ENCODE peak calls at places on chromosomes 16 and 17, in ten cellular contexts. One of them, this sample, is unnamed. For H3K9me3, the result is how much of the 10 kb centered on the place peaks cover.

GRCh38 chr17:28366605-28367004 is 1.6 kb upstream of the SEBOX start:
- DNase-seq in WERI-Rb-1: no peak
- DNase-seq in left ventricle myocardium inferior: no peak
- DNase-seq in right lobe of liver: no peak
- DNase-seq in A549: peak
- DNase-seq in pancreas: no peak
- DNase-seq in GM23248: no peak
- DNase-seq in CD8-positive, alpha-beta T cell: no peak
- DNase-seq in upper lobe of right lung: no peak
- DNase-seq in IMR-90: no peak
- DNase-seq in this sample: no peak

GRCh38 chr17:59427996-59428395 is 96.5 kb downstream of the YPEL2 start:
- DNase-seq in WERI-Rb-1: no peak
- DNase-seq in left ventricle myocardium inferior: no peak
- DNase-seq in right lobe of liver: no peak
- DNase-seq in A549: no peak
- DNase-seq in pancreas: no peak
- DNase-seq in GM23248: peak
- DNase-seq in CD8-positive, alpha-beta T cell: no peak
- DNase-seq in upper lobe of right lung: no peak
- DNase-seq in IMR-90: no peak
- DNase-seq in this sample: no peak

GRCh38 chr16:75198135-75198600 is 8.8 kb downstream of the CTRB2 start:
- DNase-seq in WERI-Rb-1: no peak
- DNase-seq in left ventricle myocardium inferior: no peak
- DNase-seq in right lobe of liver: no peak
- DNase-seq in A549: no peak
- DNase-seq in pancreas: no peak
- DNase-seq in GM23248: peak
- DNase-seq in CD8-positive, alpha-beta T cell: no peak
- DNase-seq in upper lobe of right lung: peak
- DNase-seq in IMR-90: peak
- DNase-seq in this sample: no peak

GRCh38 chr16:8173111-8173644 is 417.1 kb downstream of the TMEM114 start:
- DNase-seq in WERI-Rb-1: peak
- DNase-seq in left ventricle myocardium inferior: peak
- DNase-seq in right lobe of liver: peak
- DNase-seq in A549: peak
- DNase-seq in pancreas: peak
- DNase-seq in GM23248: peak
- DNase-seq in CD8-positive, alpha-beta T cell: peak
- DNase-seq in upper lobe of right lung: peak
- DNase-seq in IMR-90: peak
- DNase-seq in this sample: no peak

GRCh38 chr17:81890447-81891302 is 711 bp downstream of the ALYREF start:
- DNase-seq in WERI-Rb-1: no peak
- DNase-seq in left ventricle myocardium inferior: no peak
- DNase-seq in right lobe of liver: peak
- DNase-seq in A549: no peak
- DNase-seq in pancreas: peak
- DNase-seq in GM23248: peak
- DNase-seq in CD8-positive, alpha-beta T cell: no peak
- DNase-seq in upper lobe of right lung: no peak
- DNase-seq in IMR-90: no peak
- DNase-seq in this sample: no peak

GRCh38 chr17:42247734-42248133 is 28.5 kb downstream of the STAT5B start:
- DNase-seq in WERI-Rb-1: no peak
- DNase-seq in left ventricle myocardium inferior: no peak
- DNase-seq in right lobe of liver: no peak
- DNase-seq in A549: peak
- DNase-seq in pancreas: no peak
- DNase-seq in GM23248: peak
- DNase-seq in CD8-positive, alpha-beta T cell: no peak
- DNase-seq in upper lobe of right lung: no peak
- DNase-seq in IMR-90: peak
- DNase-seq in this sample: no peak

GRCh38 chr17:1830288-1830687 is 483 bp downstream of the RPA1 start:
- DNase-seq in WERI-Rb-1: no peak
- DNase-seq in left ventricle myocardium inferior: no peak
- DNase-seq in right lobe of liver: no peak
- DNase-seq in A549: peak
- DNase-seq in pancreas: no peak
- DNase-seq in GM23248: peak
- DNase-seq in CD8-positive, alpha-beta T cell: peak
- DNase-seq in upper lobe of right lung: no peak
- DNase-seq in IMR-90: no peak
- DNase-seq in this sample: no peak

GRCh38 chr16:74605332-74605731 is 1.6 kb downstream of the GLG1 start:
- DNase-seq in WERI-Rb-1: no peak
- DNase-seq in left ventricle myocardium inferior: no peak
- DNase-seq in right lobe of liver: no peak
- DNase-seq in A549: no peak
- DNase-seq in pancreas: no peak
- DNase-seq in GM23248: peak
- DNase-seq in CD8-positive, alpha-beta T cell: no peak
- DNase-seq in upper lobe of right lung: no peak
- DNase-seq in IMR-90: no peak
- DNase-seq in this sample: no peak

GRCh38 chr17:50259484-50260324 is 14.6 kb upstream of the TMEM92 start:
- DNase-seq in WERI-Rb-1: no peak
- DNase-seq in left ventricle myocardium inferior: no peak
- DNase-seq in right lobe of liver: no peak
- DNase-seq in A549: no peak
- DNase-seq in pancreas: no peak
- DNase-seq in GM23248: peak
- DNase-seq in CD8-positive, alpha-beta T cell: no peak
- DNase-seq in upper lobe of right lung: peak
- DNase-seq in IMR-90: no peak
- DNase-seq in this sample: no peak

GRCh38 chr16:89502319-89502843 is 5.8 kb upstream of the SPG7 start:
- DNase-seq in WERI-Rb-1: no peak
- DNase-seq in left ventricle myocardium inferior: no peak
- DNase-seq in right lobe of liver: peak
- DNase-seq in A549: peak
- DNase-seq in pancreas: peak
- DNase-seq in GM23248: no peak
- DNase-seq in CD8-positive, alpha-beta T cell: no peak
- DNase-seq in upper lobe of right lung: peak
- DNase-seq in IMR-90: no peak
- DNase-seq in this sample: no peak

GRCh38 chr17:28379814-28380571 is 8.5 kb downstream of the SARM1 start:
- DNase-seq in WERI-Rb-1: no peak
- DNase-seq in left ventricle myocardium inferior: no peak
- DNase-seq in right lobe of liver: no peak
- DNase-seq in A549: peak
- DNase-seq in pancreas: no peak
- DNase-seq in GM23248: peak
- DNase-seq in CD8-positive, alpha-beta T cell: no peak
- DNase-seq in upper lobe of right lung: peak
- DNase-seq in IMR-90: peak
- DNase-seq in this sample: no peak

GRCh38 chr17:80761421-80761871 is 216.8 kb downstream of the RPTOR start:
- DNase-seq in WERI-Rb-1: no peak
- DNase-seq in left ventricle myocardium inferior: no peak
- DNase-seq in right lobe of liver: no peak
- DNase-seq in A549: no peak
- DNase-seq in pancreas: no peak
- DNase-seq in GM23248: peak
- DNase-seq in CD8-positive, alpha-beta T cell: peak
- DNase-seq in upper lobe of right lung: no peak
- DNase-seq in IMR-90: peak
- DNase-seq in this sample: peak

GRCh38 chr17:17485420-17485819 is 8.6 kb downstream of the MED9 start:
- DNase-seq in WERI-Rb-1: no peak
- DNase-seq in left ventricle myocardium inferior: no peak
- DNase-seq in right lobe of liver: no peak
- DNase-seq in A549: no peak
- DNase-seq in pancreas: no peak
- DNase-seq in GM23248: no peak
- DNase-seq in CD8-positive, alpha-beta T cell: no peak
- DNase-seq in upper lobe of right lung: peak
- DNase-seq in IMR-90: no peak
- DNase-seq in this sample: no peak

GRCh38 chr17:75077490-75078096 is 10.2 kb upstream of the SLC16A5 start:
- DNase-seq in WERI-Rb-1: no peak
- DNase-seq in left ventricle myocardium inferior: peak
- DNase-seq in right lobe of liver: peak
- DNase-seq in A549: no peak
- DNase-seq in pancreas: peak
- DNase-seq in GM23248: peak
- DNase-seq in CD8-positive, alpha-beta T cell: peak
- DNase-seq in upper lobe of right lung: peak
- DNase-seq in IMR-90: no peak
- DNase-seq in this sample: no peak

GRCh38 chr17:39527220-39527813 is 66.0 kb downstream of the CDK12 start:
- DNase-seq in WERI-Rb-1: no peak
- DNase-seq in left ventricle myocardium inferior: no peak
- DNase-seq in right lobe of liver: no peak
- DNase-seq in A549: peak
- DNase-seq in pancreas: no peak
- DNase-seq in GM23248: peak
- DNase-seq in CD8-positive, alpha-beta T cell: no peak
- DNase-seq in upper lobe of right lung: no peak
- DNase-seq in IMR-90: no peak
- DNase-seq in this sample: no peak

GRCh38 chr16:88284626-88285513 is 97.9 kb upstream of the ZNF469 start:
- DNase-seq in WERI-Rb-1: peak
- DNase-seq in left ventricle myocardium inferior: no peak
- DNase-seq in right lobe of liver: no peak
- DNase-seq in A549: no peak
- DNase-seq in pancreas: no peak
- DNase-seq in GM23248: no peak
- DNase-seq in CD8-positive, alpha-beta T cell: no peak
- DNase-seq in upper lobe of right lung: no peak
- DNase-seq in IMR-90: no peak
- DNase-seq in this sample: no peak

GRCh38 chr16:88285514-88285822 is 97.3 kb upstream of the ZNF469 start:
- DNase-seq in WERI-Rb-1: no peak
- DNase-seq in left ventricle myocardium inferior: no peak
- DNase-seq in right lobe of liver: peak
- DNase-seq in A549: no peak
- DNase-seq in pancreas: no peak
- DNase-seq in GM23248: no peak
- DNase-seq in CD8-positive, alpha-beta T cell: no peak
- DNase-seq in upper lobe of right lung: no peak
- DNase-seq in IMR-90: no peak
- DNase-seq in this sample: no peak

GRCh38 chr16:88283596-88283995 is 99.2 kb upstream of the ZNF469 start:
- DNase-seq in WERI-Rb-1: no peak
- DNase-seq in left ventricle myocardium inferior: peak
- DNase-seq in right lobe of liver: no peak
- DNase-seq in A549: no peak
- DNase-seq in pancreas: no peak
- DNase-seq in GM23248: no peak
- DNase-seq in CD8-positive, alpha-beta T cell: no peak
- DNase-seq in upper lobe of right lung: no peak
- DNase-seq in IMR-90: no peak
- DNase-seq in this sample: no peak

GRCh38 chr16:88282221-88283041 is 100.3 kb upstream of the ZNF469 start:
- DNase-seq in WERI-Rb-1: peak
- DNase-seq in left ventricle myocardium inferior: peak
- DNase-seq in right lobe of liver: peak
- DNase-seq in A549: peak
- DNase-seq in pancreas: no peak
- DNase-seq in GM23248: peak
- DNase-seq in CD8-positive, alpha-beta T cell: no peak
- DNase-seq in upper lobe of right lung: no peak
- DNase-seq in IMR-90: peak
- DNase-seq in this sample: no peak

GRCh38 chr16:88284101-88284500 is 98.7 kb upstream of the ZNF469 start:
- DNase-seq in WERI-Rb-1: no peak
- DNase-seq in left ventricle myocardium inferior: peak
- DNase-seq in right lobe of liver: no peak
- DNase-seq in A549: no peak
- DNase-seq in pancreas: no peak
- DNase-seq in GM23248: no peak
- DNase-seq in CD8-positive, alpha-beta T cell: no peak
- DNase-seq in upper lobe of right lung: no peak
- DNase-seq in IMR-90: no peak
- DNase-seq in this sample: no peak
- H3K9me3 ChIP-seq in WERI-Rb-1: under half
- H3K9me3 ChIP-seq in left ventricle myocardium inferior: under half
- H3K9me3 ChIP-seq in right lobe of liver: under half
- H3K9me3 ChIP-seq in A549: half or more
- H3K9me3 ChIP-seq in pancreas: under half
- H3K9me3 ChIP-seq in GM23248: under half
- H3K9me3 ChIP-seq in CD8-positive, alpha-beta T cell: under half
- H3K9me3 ChIP-seq in upper lobe of right lung: under half
- H3K9me3 ChIP-seq in IMR-90: under half
- H3K9me3 ChIP-seq in this sample: under half

DNA sequence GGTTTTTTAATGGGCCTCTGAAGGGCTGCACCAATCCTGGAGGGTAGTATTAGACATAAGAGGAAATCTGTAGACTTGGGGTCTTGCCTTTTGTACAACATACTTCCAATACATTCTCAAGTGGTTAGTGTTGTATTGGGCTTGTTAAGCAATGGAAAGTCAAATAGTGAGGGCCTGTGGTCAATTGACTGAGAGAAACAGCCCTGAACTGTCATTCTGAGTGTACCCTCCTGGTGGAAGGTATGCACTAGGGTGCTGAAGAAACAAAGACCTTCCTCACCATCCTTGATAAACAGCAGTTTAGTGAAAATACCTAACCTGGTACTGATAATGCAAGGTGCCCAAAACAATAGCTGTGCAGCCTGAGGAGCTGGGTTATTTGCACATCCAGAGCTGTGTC is 22.2 kb downstream of the OR2C1 start:
- DNase-seq in WERI-Rb-1: no peak
- DNase-seq in left ventricle myocardium inferior: no peak
- DNase-seq in right lobe of liver: no peak
- DNase-seq in A549: no peak
- DNase-seq in pancreas: no peak
- DNase-seq in GM23248: no peak
- DNase-seq in CD8-positive, alpha-beta T cell: no peak
- DNase-seq in upper lobe of right lung: no peak
- DNase-seq in IMR-90: no peak
- DNase-seq in this sample: no peak
- H3K9me3 ChIP-seq in WERI-Rb-1: under half
- H3K9me3 ChIP-seq in left ventricle myocardium inferior: under half
- H3K9me3 ChIP-seq in right lobe of liver: under half
- H3K9me3 ChIP-seq in A549: half or more
- H3K9me3 ChIP-seq in pancreas: under half
- H3K9me3 ChIP-seq in GM23248: under half
- H3K9me3 ChIP-seq in CD8-positive, alpha-beta T cell: under half
- H3K9me3 ChIP-seq in upper lobe of right lung: under half
- H3K9me3 ChIP-seq in IMR-90: half or more
- H3K9me3 ChIP-seq in this sample: under half

GRCh38 chr16:31767267-31767666 is 106.3 kb upstream of the ZNF267 start:
- DNase-seq in WERI-Rb-1: no peak
- DNase-seq in left ventricle myocardium inferior: no peak
- DNase-seq in right lobe of liver: no peak
- DNase-seq in A549: no peak
- DNase-seq in pancreas: no peak
- DNase-seq in GM23248: no peak
- DNase-seq in CD8-positive, alpha-beta T cell: no peak
- DNase-seq in upper lobe of right lung: no peak
- DNase-seq in IMR-90: no peak
- DNase-seq in this sample: no peak
- H3K9me3 ChIP-seq in WERI-Rb-1: under half
- H3K9me3 ChIP-seq in left ventricle myocardium inferior: half or more
- H3K9me3 ChIP-seq in right lobe of liver: under half
- H3K9me3 ChIP-seq in A549: half or more
- H3K9me3 ChIP-seq in pancreas: under half
- H3K9me3 ChIP-seq in GM23248: under half
- H3K9me3 ChIP-seq in CD8-positive, alpha-beta T cell: half or more
- H3K9me3 ChIP-seq in upper lobe of right lung: half or more
- H3K9me3 ChIP-seq in IMR-90: half or more
- H3K9me3 ChIP-seq in this sample: under half

GRCh38 chr16:31754998-31755615 is 118.5 kb upstream of the ZNF267 start:
- DNase-seq in WERI-Rb-1: no peak
- DNase-seq in left ventricle myocardium inferior: no peak
- DNase-seq in right lobe of liver: no peak
- DNase-seq in A549: peak
- DNase-seq in pancreas: no peak
- DNase-seq in GM23248: peak
- DNase-seq in CD8-positive, alpha-beta T cell: no peak
- DNase-seq in upper lobe of right lung: no peak
- DNase-seq in IMR-90: no peak
- DNase-seq in this sample: no peak
- H3K9me3 ChIP-seq in WERI-Rb-1: under half
- H3K9me3 ChIP-seq in left ventricle myocardium inferior: half or more
- H3K9me3 ChIP-seq in right lobe of liver: under half
- H3K9me3 ChIP-seq in A549: half or more
- H3K9me3 ChIP-seq in pancreas: under half
- H3K9me3 ChIP-seq in GM23248: half or more
- H3K9me3 ChIP-seq in CD8-positive, alpha-beta T cell: half or more
- H3K9me3 ChIP-seq in upper lobe of right lung: half or more
- H3K9me3 ChIP-seq in IMR-90: half or more
- H3K9me3 ChIP-seq in this sample: half or more